ENCODE peak calls at places on chromosome 5, in seven cellular contexts. N is NCI-H748 treated with DMSO at 0.1 percent for 48 hours; B is neural progenitor cell; U is T1000; C is central memory CD8-positive, alpha-beta T cell; G is omental fat pad; A is endothelial cell. O is an unnamed sample.

GRCh38 chr5:153463806-153464205 is 26.7 kb upstream of the GRIA1 start:
- DNase-seq in G (no peak), A (no peak), C (no peak), B (peak; percentile 73), U (peak; percentile 32), N (no peak), O (no peak)

GRCh38 chr5:1760656-1761452 is 38.8 kb downstream of the MRPL36 start:
- DNase-seq in A (peak; percentile 1), B (no peak), N (no peak), C (no peak), U (no peak), G (no peak), O (no peak)

GRCh38 chr5:143262393-143263174 is 140.9 kb downstream of the NR3C1 start:
- DNase-seq in B (no peak), C (no peak), U (no peak), N (no peak), A (no peak), G (no peak), O (no peak)

GRCh38 chr5:4362411-4362810 is 766.8 kb downstream of the IRX1 start:
- DNase-seq in U (no peak), B (no peak), A (no peak), C (no peak), N (no peak), G (no peak), O (no peak)

GRCh38 chr5:6585939-6586646 is 46.8 kb downstream of the NSUN2 start:
- DNase-seq in U (no peak), N (no peak), C (no peak), G (no peak), B (no peak), A (no peak), O (no peak)

GRCh38 chr5:142295084-142295758 is 29.6 kb downstream of the SPRY4 start:
- DNase-seq in B (no peak), U (no peak), A (peak; percentile 56), G (no peak), N (no peak), C (no peak), O (no peak)

GRCh38 chr5:172502969-172503368 is 48.6 kb upstream of the SH3PXD2B start:
- DNase-seq in C (peak; percentile 0), G (no peak), U (no peak), A (no peak), B (peak; percentile 37), N (no peak), O (no peak)

GRCh38 chr5:124952566-124952965 is 206.1 kb upstream of the ZNF608 start:
- DNase-seq in A (no peak), G (no peak), N (no peak), U (no peak), C (no peak), B (no peak), O (no peak)

GRCh38 chr5:2740849-2741555 is 10.5 kb downstream of the IRX2 start:
- DNase-seq in B (peak; percentile 42), C (no peak), U (no peak), A (no peak), G (no peak), N (no peak), O (no peak)

O was measured in COR-L47.